ENCODE peak calls at places on chromosomes 2 and 18, in five cellular contexts. O, E, W, F and J are unnamed samples.
A peak's percentile ranks its signal among the peaks of the same experiment; 100 is the strongest.

GRCh38 chr18:11991021-11991770 is 9.9 kb downstream of the IMPA2 start:
- DNase-seq in W (peak; percentile 50), E (no peak), O (peak; percentile 44), F (peak; percentile 58), J (no peak)

GRCh38 chr18:49960376-49960775 is 147.0 kb upstream of the ACAA2 start:
- DNase-seq in W (no peak), F (no peak), E (no peak), O (no peak), J (no peak)

GRCh38 chr2:237667891-237668290 is 40.5 kb downstream of the LRRFIP1 start:
- DNase-seq in F (no peak), E (no peak), O (no peak), W (peak; percentile 59), J (no peak)

GRCh38 chr2:20989404-20989803 is 54.5 kb downstream of the APOB start:
- DNase-seq in O (no peak), W (no peak), E (no peak), F (no peak), J (no peak)

GRCh38 chr2:227826019-227826521 is 12.4 kb downstream of the CCL20 start:
- DNase-seq in O (no peak), W (no peak), F (no peak), E (no peak), J (no peak)

GRCh38 chr18:8882632-8883408 is 177.5 kb downstream of the MTCL1 start:
- DNase-seq in F (no peak), E (peak; percentile 47), O (no peak), W (no peak), J (no peak)

GRCh38 chr2:168233726-168234406 is 13.5 kb downstream of the STK39 start:
- DNase-seq in W (no peak), O (no peak), F (no peak), E (no peak), J (no peak)

GRCh38 chr2:128475427-128476211 is 157.0 kb upstream of the HS6ST1 start:
- DNase-seq in O (no peak), F (no peak), W (no peak), E (peak; percentile 16), J (no peak)

GRCh38 chr2:216621292-216621691 is 11.9 kb upstream of the IGFBP2 start:
- DNase-seq in W (no peak), O (no peak), F (no peak), E (no peak), J (no peak)

GRCh38 chr2:240961878-240962277 is 36.5 kb upstream of the SNED1 start:
- DNase-seq in O (peak; percentile 20), W (no peak), F (peak; percentile 66), E (no peak), J (no peak)

GRCh38 chr2:149741646-149742045 is 154.1 kb upstream of the MMADHC start:
- DNase-seq in O (no peak), W (no peak), E (no peak), F (no peak), J (no peak)

GRCh38 chr2:213923543-213923942 is 487.3 kb upstream of the VWC2L start:
- DNase-seq in O (no peak), F (no peak), W (no peak), E (peak; percentile 33), J (no peak)

GRCh38 chr2:85420743-85421705 is 2.5 kb downstream of the SH2D6 start:
- DNase-seq in W (peak; percentile 94), E (peak; percentile 91), F (peak; percentile 94), O (peak; percentile 97), J (peak; percentile 83)

GRCh38 chr2:177921726-177922125 is 150.9 kb downstream of the PDE11A start:
- DNase-seq in E (no peak), W (no peak), O (no peak), F (no peak), J (no peak)

GRCh38 chr2:205563646-205564045 is 118.7 kb upstream of the NRP2 start:
- DNase-seq in O (no peak), E (peak; percentile 64), F (no peak), W (no peak), J (no peak)

GRCh38 chr2:20091305-20091991 is 40.0 kb upstream of the LAPTM4A start:
- DNase-seq in E (no peak), W (peak; percentile 94), O (peak; percentile 80), F (peak; percentile 88), J (no peak)

GRCh38 chr2:163266772-163267171 is 428.2 kb upstream of the KCNH7 start:
- DNase-seq in F (no peak), E (no peak), W (no peak), O (no peak), J (peak; percentile 20)

GRCh38 chr2:64738026-64738425 is 84.3 kb upstream of the SERTAD2 start:
- DNase-seq in O (no peak), E (no peak), W (no peak), F (no peak), J (no peak)

GRCh38 chr2:56102098-56102497 is 81.7 kb upstream of the CCDC85A start:
- DNase-seq in E (no peak), F (no peak), O (no peak), W (no peak), J (no peak)

GRCh38 chr2:163601377-163601776 is 134.4 kb downstream of the FIGN start:
- DNase-seq in F (no peak), E (no peak), O (no peak), W (no peak), J (no peak)

GRCh38 chr18:47253101-47253654 is 1.7 kb upstream of the SKOR2 start:
- DNase-seq in F (no peak), E (peak; percentile 39), W (no peak), O (no peak), J (no peak)

GRCh38 chr18:62329676-62330454 is 4.8 kb downstream of the TNFRSF11A start:
- DNase-seq in O (no peak), F (no peak), E (no peak), W (no peak), J (peak; percentile 82)

GRCh38 chr2:236969075-236969474 is 116.6 kb upstream of the COPS8 start:
- DNase-seq in E (no peak), F (no peak), W (no peak), O (no peak), J (no peak)

GRCh38 chr2:113692698-113693428 is 63.6 kb downstream of the SLC35F5 start:
- DNase-seq in O (no peak), W (no peak), E (no peak), F (no peak), J (no peak)

GRCh38 chr18:58045265-58046086 is 1.4 kb downstream of the NEDD4L start:
- DNase-seq in O (peak; percentile 79), F (peak; percentile 87), W (no peak), E (peak; percentile 65), J (no peak)

GRCh38 chr18:2173464-2173863 is 397.8 kb downstream of the METTL4 start:
- DNase-seq in F (no peak), E (no peak), O (no peak), W (no peak), J (no peak)

GRCh38 chr2:241252778-241253475 is 62.5 kb downstream of the HDLBP start:
- DNase-seq in F (no peak), O (peak; percentile 72), E (no peak), W (peak; percentile 43), J (no peak)

GRCh38 chr2:42917374-42918017 is 125.1 kb upstream of the HAAO start:
- DNase-seq in O (no peak), W (peak; percentile 84), F (peak; percentile 83), E (no peak), J (no peak)

GRCh38 chr2:26850565-26850964 is 2.6 kb downstream of the DPYSL5 start:
- DNase-seq in W (no peak), O (no peak), F (no peak), E (no peak), J (no peak)

GRCh38 chr2:225668606-225669266 is 269.2 kb downstream of the NYAP2 start:
- DNase-seq in F (no peak), O (no peak), E (peak; percentile 34), W (no peak), J (no peak)

GRCh38 chr18:34283506-34283905 is 58.8 kb upstream of the NOL4 start:
- DNase-seq in O (no peak), E (no peak), W (no peak), F (peak; percentile 39), J (no peak)

DNA sequence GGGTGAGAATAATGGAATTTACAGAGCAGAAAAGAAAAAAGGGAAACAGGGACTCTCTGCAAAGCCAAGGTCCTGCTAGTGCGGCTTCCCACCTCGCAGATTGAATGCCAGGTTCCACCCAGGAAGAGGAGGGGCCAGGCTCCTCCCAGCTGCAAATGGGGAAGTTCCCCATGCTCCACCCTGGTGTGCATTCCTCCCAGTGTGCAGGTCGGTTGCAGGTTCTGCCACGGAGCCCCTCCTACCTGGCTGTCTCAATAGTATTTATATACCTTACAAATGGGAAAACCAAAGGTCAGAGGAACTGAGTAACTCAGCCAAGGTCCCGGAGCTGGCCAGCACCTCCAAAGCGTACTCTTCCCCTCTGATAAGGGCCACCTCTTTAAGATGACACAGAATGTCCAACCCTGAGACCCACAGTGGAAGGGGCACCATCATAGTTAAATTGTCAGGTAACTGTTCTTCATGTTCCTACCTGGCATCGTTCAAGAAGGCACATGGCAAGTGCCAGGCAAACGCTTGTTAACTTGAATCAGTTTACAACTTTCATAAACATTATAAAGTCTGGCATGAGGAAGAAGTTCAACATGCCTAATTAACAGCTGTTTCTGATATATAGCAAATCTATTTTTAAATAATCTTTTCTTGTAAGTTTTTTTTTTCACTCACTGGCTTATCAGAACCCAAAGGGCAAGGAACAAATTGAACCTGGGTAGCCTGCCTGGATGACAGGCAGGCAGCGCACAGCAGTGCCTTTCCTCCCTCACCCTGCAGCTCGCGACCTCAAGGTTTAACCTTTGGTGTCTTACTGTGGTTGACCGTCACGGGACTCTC is 35.6 kb downstream of the POU3F3 start:
- DNase-seq in E (peak; percentile 50), F (peak; percentile 86), W (no peak), O (no peak), J (no peak)
- H3K27ac ChIP-seq in E (no peak overlapping the region), F (peak overlapping the region; percentile 50), W (no peak overlapping the region), O (no peak overlapping the region), J (no peak overlapping the region)

DNA sequence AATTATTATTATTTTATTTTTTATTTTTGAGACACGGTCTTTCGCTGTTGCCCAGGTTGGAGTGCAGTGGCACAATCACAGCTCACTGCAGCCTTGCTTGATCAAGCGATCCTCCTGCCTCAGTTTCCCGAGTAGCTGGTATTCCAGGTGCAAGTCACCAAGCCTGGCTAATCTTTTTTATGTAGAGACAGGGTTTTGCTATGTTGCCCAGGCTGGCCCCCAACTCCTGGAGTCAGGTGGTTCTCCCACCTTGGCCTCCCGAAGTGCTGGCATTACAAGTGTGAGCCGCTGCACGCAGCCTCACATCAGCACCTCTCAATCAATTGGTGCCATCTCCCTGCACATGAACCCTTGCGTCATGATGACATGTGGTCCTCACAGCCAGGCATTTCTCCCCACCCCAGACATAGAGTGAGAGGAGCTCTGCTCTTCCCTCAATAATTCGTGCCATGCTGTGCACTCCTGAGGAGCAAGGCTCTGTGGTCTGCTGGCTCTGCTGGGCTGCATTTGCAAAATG is 5.9 kb downstream of the INPP5D start:
- DNase-seq in O (peak; percentile 26), F (peak; percentile 15), E (no peak), W (peak; percentile 25), J (no peak)
- H3K4me1 ChIP-seq in O (no peaks in the 10 kb centered on the region), F (no peaks in the 10 kb centered on the region), E (no peaks in the 10 kb centered on the region), W (no peaks in the 10 kb centered on the region), J (peaks cover 5% of the 10 kb centered on the region)

GRCh38 chr2:9256570-9257043 is 50.0 kb downstream of the ASAP2 start:
- DNase-seq in O (no peak), F (no peak), E (peak; percentile 46), W (no peak), J (no peak)
- H3K27ac ChIP-seq in O (no peak overlapping the region), F (peak overlapping the region; percentile 54), E (no peak overlapping the region), W (peak overlapping the region; percentile 82), J (peak overlapping the region; percentile 89)

GRCh38 chr2:199682001-199682400 is 169.0 kb downstream of the FTCDNL1 start:
- DNase-seq in E (no peak), O (no peak), W (no peak), F (no peak), J (no peak)
- H3K4me1 ChIP-seq in E (no peaks in the 10 kb centered on the region), O (no peaks in the 10 kb centered on the region), W (no peaks in the 10 kb centered on the region), F (no peaks in the 10 kb centered on the region), J (no peaks in the 10 kb centered on the region)